ENCODE peak calls at places on chromosomes 11 and 22, in ten cellular contexts. D, O, I, L, V, N, R, M, P and K are unnamed samples.

GRCh38 chr11:133894956-133895549 is 49.7 kb upstream of the SPATA19 start:
- DNase-seq in P (no peak), N (no peak), D (no peak), L (no peak), O (no peak), I (no peak), M (peak; percentile 5), V (no peak), R (peak; percentile 46), K (no peak)

GRCh38 chr11:59551651-59552521 is 40.5 kb downstream of the OR4D9 start:
- DNase-seq in P (peak; percentile 57), R (no peak), D (no peak), M (peak; percentile 78), I (peak; percentile 55), O (peak; percentile 80), L (no peak), V (no peak), N (no peak), K (peak; percentile 33)

GRCh38 chr11:45933131-45933821 is 10.8 kb downstream of the LARGE2 start:
- DNase-seq in I (no peak), O (no peak), V (no peak), M (peak; percentile 23), P (no peak), R (no peak), D (no peak), L (peak; percentile 22), N (no peak), K (no peak)

GRCh38 chr11:27471067-27471587 is 1.5 kb downstream of the LGR4 start:
- DNase-seq in D (no peak), P (no peak), L (no peak), M (no peak), I (no peak), R (no peak), N (no peak), O (no peak), V (no peak), K (no peak)

GRCh38 chr11:35179466-35180135 is 40.6 kb downstream of the CD44 start:
- DNase-seq in O (peak; percentile 14), V (no peak), I (no peak), D (no peak), P (no peak), R (no peak), M (no peak), N (no peak), L (no peak), K (no peak)

GRCh38 chr11:20156876-20157613 is 3.2 kb downstream of the DBX1 start:
- DNase-seq in D (no peak), R (no peak), I (no peak), N (no peak), P (no peak), V (no peak), M (no peak), O (no peak), L (no peak), K (no peak)

GRCh38 chr11:34072831-34073230 is 21.3 kb downstream of the CAPRIN1 start:
- DNase-seq in M (no peak), P (no peak), V (no peak), R (no peak), N (no peak), L (no peak), O (no peak), I (no peak), D (no peak), K (no peak)

GRCh38 chr11:62805991-62806441 is 776 bp upstream of the NXF1 start:
- DNase-seq in M (no peak), I (no peak), L (no peak), D (no peak), P (no peak), V (no peak), N (no peak), O (no peak), R (no peak), K (no peak)

GRCh38 chr22:42932197-42932519 is 75.1 kb upstream of the ARFGAP3 start:
- DNase-seq in P (no peak), I (no peak), D (no peak), R (no peak), V (no peak), M (no peak), O (no peak), L (no peak), N (no peak), K (no peak)

GRCh38 chr22:46622081-46622521 is 1.9 kb downstream of the GRAMD4 start:
- DNase-seq in N (no peak), L (no peak), V (no peak), O (no peak), R (peak; percentile 72), P (no peak), I (no peak), D (peak; percentile 71), M (no peak), K (peak; percentile 71)

GRCh38 chr11:9609841-9610240 is 36.4 kb downstream of the WEE1 start:
- DNase-seq in P (no peak), I (no peak), O (no peak), D (no peak), R (no peak), V (no peak), M (no peak), L (no peak), N (no peak), K (no peak)

GRCh38 chr11:14973621-14974020 is 1.5 kb upstream of the CALCA start:
- DNase-seq in L (no peak), R (no peak), I (no peak), P (peak; percentile 38), V (no peak), D (no peak), O (no peak), M (no peak), N (no peak), K (no peak)

GRCh38 chr11:83865636-83866461 is 579.7 kb upstream of the CCDC90B start:
- DNase-seq in V (no peak), P (no peak), N (no peak), O (no peak), I (no peak), D (no peak), M (peak; percentile 84), L (peak; percentile 24), R (no peak), K (no peak)

GRCh38 chr22:21791635-21792625 is 56.3 kb upstream of the YPEL1 start:
- DNase-seq in M (no peak), D (no peak), I (no peak), O (no peak), L (no peak), V (no peak), R (no peak), P (no peak), N (no peak), K (no peak)

GRCh38 chr11:74460481-74461154 is 6.7 kb downstream of the KCNE3 start:
- DNase-seq in V (no peak), D (no peak), O (peak; percentile 39), M (no peak), I (no peak), R (no peak), N (no peak), P (no peak), L (no peak), K (no peak)